ENCODE peak calls at places on chromosomes 7 and 10, in five cellular contexts. G is SJSA1, A is Caki2, I is T-cell, S is left ventricle myocardium superior. E is an unnamed sample.

GRCh38 chr7:50662059-50662689 is 97.0 kb upstream of the DDC start:
- DNase-seq in S (no peak), G (no peak), I (peak; percentile 10), A (no peak), E (no peak)

GRCh38 chr7:74324499-74325229 is 35.5 kb downstream of the CLIP2 start:
- DNase-seq in G (no peak), I (no peak), A (no peak), S (peak; percentile 37), E (no peak)

GRCh38 chr10:106864031-106864430 is 300.5 kb downstream of the SORCS1 start:
- DNase-seq in G (no peak), S (no peak), I (no peak), A (no peak), E (no peak)

GRCh38 chr7:137081694-137082093 is 213.2 kb downstream of the CHRM2 start:
- DNase-seq in G (no peak), A (no peak), I (no peak), S (peak; percentile 80), E (peak; percentile 81)

GRCh38 chr7:41930538-41931262 is 227.8 kb upstream of the INHBA start:
- DNase-seq in S (no peak), I (no peak), A (no peak), G (no peak), E (no peak)

GRCh38 chr10:5945203-5945534 is 32.2 kb downstream of the IL15RA start:
- DNase-seq in G (peak; percentile 30), A (no peak), S (no peak), I (no peak), E (no peak)

GRCh38 chr7:134481167-134481566 is 22.3 kb upstream of the AKR1B1 start:
- DNase-seq in G (no peak), I (no peak), A (no peak), S (no peak), E (no peak)

GRCh38 chr10:132307823-132308587 is at the start of gene STK32C:
- DNase-seq in S (peak; percentile 97), G (peak; percentile 86), A (peak; percentile 71), I (peak; percentile 87), E (peak; percentile 98)

GRCh38 chr10:7421519-7421918 is 10.7 kb upstream of the SFMBT2 start:
- DNase-seq in G (no peak), I (no peak), S (no peak), A (no peak), E (no peak)

GRCh38 chr7:133575726-133576125 is 322.8 kb downstream of the EXOC4 start:
- DNase-seq in I (no peak), G (no peak), A (no peak), S (no peak), E (no peak)

GRCh38 chr10:3807221-3807927 is 22.4 kb upstream of the KLF6 start:
- DNase-seq in G (no peak), S (no peak), I (no peak), A (no peak), E (no peak)

GRCh38 chr7:21215307-21215706 is 212.6 kb upstream of the SP4 start:
- DNase-seq in S (no peak), I (no peak), A (no peak), G (no peak), E (no peak)

GRCh38 chr7:1768835-1769234 is 98.8 kb downstream of the ELFN1 start:
- DNase-seq in S (no peak), I (no peak), G (no peak), A (no peak), E (no peak)

GRCh38 chr10:13904053-13904452 is 317.3 kb downstream of the PRPF18 start:
- DNase-seq in S (no peak), G (no peak), I (no peak), A (no peak), E (no peak)

GRCh38 chr7:91436655-91437054 is 172.4 kb downstream of the FZD1 start:
- DNase-seq in S (no peak), A (no peak), G (no peak), I (no peak), E (no peak)

E was measured in Right ventricle myocardium inferior.